ENCODE peak calls at places on chromosomes 6 and 20, in six cellular contexts. One of them, this sample, is unnamed. For H3K36me3, the result is how much of the 10 kb centered on the place peaks cover.

GRCh38 chr6:152071843-152072242 is 264.4 kb downstream of the ESR1 start:
- DNase-seq in neuronal stem cell: no peak
- DNase-seq in mammary epithelial cell: no peak
- DNase-seq in psoas muscle: no peak
- DNase-seq in lung: no peak
- DNase-seq in fibroblast of lung: no peak
- DNase-seq in this sample: no peak

GRCh38 chr20:5001174-5002076 is at the start of gene SLC23A2:
- DNase-seq in neuronal stem cell: no peak
- DNase-seq in mammary epithelial cell: no peak
- DNase-seq in psoas muscle: peak
- DNase-seq in lung: peak
- DNase-seq in fibroblast of lung: peak
- DNase-seq in this sample: peak

GRCh38 chr20:21515300-21516179 is 1.7 kb upstream of the NKX2-2 start:
- DNase-seq in neuronal stem cell: peak
- DNase-seq in mammary epithelial cell: no peak
- DNase-seq in psoas muscle: no peak
- DNase-seq in lung: no peak
- DNase-seq in fibroblast of lung: no peak
- DNase-seq in this sample: no peak

GRCh38 chr6:23692184-23692583 is 433.8 kb upstream of the NRSN1 start:
- DNase-seq in neuronal stem cell: no peak
- DNase-seq in mammary epithelial cell: no peak
- DNase-seq in psoas muscle: no peak
- DNase-seq in lung: no peak
- DNase-seq in fibroblast of lung: no peak
- DNase-seq in this sample: no peak

GRCh38 chr20:22346716-22347115 is 237.7 kb downstream of the FOXA2 start:
- DNase-seq in neuronal stem cell: no peak
- DNase-seq in mammary epithelial cell: peak
- DNase-seq in psoas muscle: no peak
- DNase-seq in lung: no peak
- DNase-seq in fibroblast of lung: no peak
- DNase-seq in this sample: no peak

GRCh38 chr6:142395266-142395665 is 93.5 kb downstream of the ADGRG6 start:
- DNase-seq in neuronal stem cell: no peak
- DNase-seq in mammary epithelial cell: no peak
- DNase-seq in psoas muscle: no peak
- DNase-seq in lung: no peak
- DNase-seq in fibroblast of lung: no peak
- DNase-seq in this sample: no peak

GRCh38 chr20:12594410-12595130 is 414.2 kb upstream of the SPTLC3 start:
- DNase-seq in neuronal stem cell: no peak
- DNase-seq in mammary epithelial cell: no peak
- DNase-seq in psoas muscle: no peak
- DNase-seq in lung: no peak
- DNase-seq in fibroblast of lung: no peak
- DNase-seq in this sample: no peak

GRCh38 chr6:89221971-89222887 is 5.1 kb upstream of the GABRR1 start:
- DNase-seq in neuronal stem cell: no peak
- DNase-seq in mammary epithelial cell: no peak
- DNase-seq in psoas muscle: no peak
- DNase-seq in lung: no peak
- DNase-seq in fibroblast of lung: peak
- DNase-seq in this sample: no peak

GRCh38 chr20:63180541-63181185 is 35.3 kb downstream of the YTHDF1 start:
- DNase-seq in neuronal stem cell: no peak
- DNase-seq in mammary epithelial cell: no peak
- DNase-seq in psoas muscle: peak
- DNase-seq in lung: no peak
- DNase-seq in fibroblast of lung: no peak
- DNase-seq in this sample: no peak

GRCh38 chr6:75624988-75625387 is 23.3 kb downstream of the SENP6 start:
- DNase-seq in neuronal stem cell: no peak
- DNase-seq in mammary epithelial cell: no peak
- DNase-seq in psoas muscle: no peak
- DNase-seq in lung: no peak
- DNase-seq in fibroblast of lung: no peak
- DNase-seq in this sample: no peak
- H3K36me3 ChIP-seq in neuronal stem cell: under half
- H3K36me3 ChIP-seq in mammary epithelial cell: under half
- H3K36me3 ChIP-seq in psoas muscle: under half
- H3K36me3 ChIP-seq in lung: under half
- H3K36me3 ChIP-seq in fibroblast of lung: under half
- H3K36me3 ChIP-seq in this sample: half or more

GRCh38 chr6:150881911-150882481 is 16.5 kb downstream of the MTHFD1L start:
- DNase-seq in neuronal stem cell: peak
- DNase-seq in mammary epithelial cell: peak
- DNase-seq in psoas muscle: no peak
- DNase-seq in lung: no peak
- DNase-seq in fibroblast of lung: peak
- DNase-seq in this sample: no peak

GRCh38 chr6:150876598-150876997 is 11.1 kb downstream of the MTHFD1L start:
- DNase-seq in neuronal stem cell: no peak
- DNase-seq in mammary epithelial cell: no peak
- DNase-seq in psoas muscle: peak
- DNase-seq in lung: no peak
- DNase-seq in fibroblast of lung: peak
- DNase-seq in this sample: no peak

GRCh38 chr6:150880336-150880735 is 14.8 kb downstream of the MTHFD1L start:
- DNase-seq in neuronal stem cell: no peak
- DNase-seq in mammary epithelial cell: no peak
- DNase-seq in psoas muscle: no peak
- DNase-seq in lung: no peak
- DNase-seq in fibroblast of lung: no peak
- DNase-seq in this sample: no peak

GRCh38 chr6:150877928-150878327 is 12.4 kb downstream of the MTHFD1L start:
- DNase-seq in neuronal stem cell: no peak
- DNase-seq in mammary epithelial cell: no peak
- DNase-seq in psoas muscle: no peak
- DNase-seq in lung: no peak
- DNase-seq in fibroblast of lung: no peak
- DNase-seq in this sample: no peak

DNA sequence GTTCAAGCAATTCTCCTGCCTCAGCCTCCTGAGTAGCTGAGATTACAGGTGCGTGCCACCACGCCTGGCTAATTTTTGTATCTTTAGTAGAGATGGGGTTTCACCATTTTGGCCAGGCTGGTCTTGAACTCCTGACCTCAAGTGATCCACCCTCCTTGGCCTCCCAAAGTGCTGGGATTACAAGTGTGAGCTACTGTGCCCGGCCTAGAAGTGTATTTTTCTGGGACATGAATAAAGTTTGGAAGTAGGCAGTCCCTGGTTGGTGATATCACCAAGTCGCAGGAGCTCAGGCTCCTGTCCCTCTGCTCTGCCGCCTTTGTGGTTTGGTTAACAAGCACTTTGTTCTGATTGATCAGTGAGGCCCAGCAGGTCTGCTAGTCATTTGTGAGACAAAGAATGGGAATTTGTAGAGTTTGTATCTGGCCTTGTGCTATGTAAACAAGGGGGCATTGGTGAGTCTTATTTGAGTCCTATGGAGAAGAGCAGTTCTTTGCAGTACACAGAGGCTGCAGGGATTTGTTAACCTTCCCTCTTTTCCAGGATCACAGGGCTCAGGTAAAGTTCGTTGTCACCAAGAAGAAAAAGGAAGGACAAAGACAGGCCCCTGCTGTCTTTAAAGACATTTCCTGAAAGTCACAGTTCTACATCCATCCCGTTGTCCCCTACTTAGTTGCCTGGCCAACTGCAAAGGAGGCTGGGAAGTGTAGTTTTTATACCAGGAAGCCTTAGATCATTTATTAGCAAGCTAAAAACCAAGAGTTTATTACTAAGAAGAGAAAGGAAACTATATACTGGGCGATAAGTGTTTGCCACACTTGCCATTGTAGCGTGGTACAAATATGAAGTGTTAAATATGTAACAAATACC is 13.1 kb downstream of the MTHFD1L start:
- DNase-seq in neuronal stem cell: no peak
- DNase-seq in mammary epithelial cell: no peak
- DNase-seq in psoas muscle: no peak
- DNase-seq in lung: no peak
- DNase-seq in fibroblast of lung: no peak
- DNase-seq in this sample: no peak
- H3K4me3 ChIP-seq in neuronal stem cell: no peak
- H3K4me3 ChIP-seq in mammary epithelial cell: no peak
- H3K4me3 ChIP-seq in psoas muscle: no peak
- H3K4me3 ChIP-seq in lung: no peak
- H3K4me3 ChIP-seq in fibroblast of lung: no peak
- H3K4me3 ChIP-seq in this sample: no peak

DNA sequence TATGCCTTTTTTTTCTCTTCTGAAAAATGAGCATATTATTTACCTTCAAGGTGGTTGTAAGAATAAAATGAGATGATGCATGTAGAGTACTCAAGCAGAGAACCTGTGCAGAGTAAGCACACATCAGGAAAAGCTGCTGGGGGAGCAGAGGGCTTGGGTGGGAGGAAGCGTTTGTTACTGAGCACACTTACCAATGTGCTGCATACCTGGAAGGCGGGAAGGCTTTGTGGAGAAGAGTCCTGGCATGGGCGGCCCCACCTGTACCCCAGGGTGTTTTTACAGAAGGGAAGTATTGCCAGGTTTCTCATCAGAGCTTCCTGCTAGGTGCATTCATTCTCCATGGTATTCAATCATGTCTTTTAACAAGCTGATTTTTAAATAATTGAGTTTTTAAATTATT is 52.9 kb downstream of the CSE1L start:
- DNase-seq in neuronal stem cell: no peak
- DNase-seq in mammary epithelial cell: no peak
- DNase-seq in psoas muscle: no peak
- DNase-seq in lung: no peak
- DNase-seq in fibroblast of lung: no peak
- DNase-seq in this sample: no peak
- H3K36me3 ChIP-seq in neuronal stem cell: under half
- H3K36me3 ChIP-seq in mammary epithelial cell: under half
- H3K36me3 ChIP-seq in psoas muscle: under half
- H3K36me3 ChIP-seq in lung: under half
- H3K36me3 ChIP-seq in fibroblast of lung: under half
- H3K36me3 ChIP-seq in this sample: half or more

GRCh38 chr6:100592929-100593328 is 128.2 kb upstream of the SIM1 start:
- DNase-seq in neuronal stem cell: no peak
- DNase-seq in mammary epithelial cell: no peak
- DNase-seq in psoas muscle: no peak
- DNase-seq in lung: no peak
- DNase-seq in fibroblast of lung: no peak
- DNase-seq in this sample: no peak
- H3K4me3 ChIP-seq in neuronal stem cell: no peak
- H3K4me3 ChIP-seq in mammary epithelial cell: no peak
- H3K4me3 ChIP-seq in psoas muscle: no peak
- H3K4me3 ChIP-seq in lung: no peak
- H3K4me3 ChIP-seq in fibroblast of lung: no peak
- H3K4me3 ChIP-seq in this sample: no peak

GRCh38 chr20:17629025-17629424 is 53.0 kb downstream of the RRBP1 start:
- DNase-seq in neuronal stem cell: no peak
- DNase-seq in mammary epithelial cell: no peak
- DNase-seq in psoas muscle: no peak
- DNase-seq in lung: no peak
- DNase-seq in fibroblast of lung: no peak
- DNase-seq in this sample: no peak

GRCh38 chr20:17626217-17627007 is 55.6 kb downstream of the RRBP1 start:
- DNase-seq in neuronal stem cell: no peak
- DNase-seq in mammary epithelial cell: no peak
- DNase-seq in psoas muscle: peak
- DNase-seq in lung: no peak
- DNase-seq in fibroblast of lung: no peak
- DNase-seq in this sample: no peak

GRCh38 chr20:17625246-17626051 is 55.6 kb downstream of the DSTN start:
- DNase-seq in neuronal stem cell: no peak
- DNase-seq in mammary epithelial cell: no peak
- DNase-seq in psoas muscle: peak
- DNase-seq in lung: no peak
- DNase-seq in fibroblast of lung: no peak
- DNase-seq in this sample: no peak

GRCh38 chr20:17628101-17628841 is 53.8 kb downstream of the RRBP1 start:
- DNase-seq in neuronal stem cell: no peak
- DNase-seq in mammary epithelial cell: no peak
- DNase-seq in psoas muscle: peak
- DNase-seq in lung: no peak
- DNase-seq in fibroblast of lung: no peak
- DNase-seq in this sample: no peak

GRCh38 chr20:17627101-17627950 is 54.7 kb downstream of the RRBP1 start:
- DNase-seq in neuronal stem cell: no peak
- DNase-seq in mammary epithelial cell: no peak
- DNase-seq in psoas muscle: peak
- DNase-seq in lung: no peak
- DNase-seq in fibroblast of lung: no peak
- DNase-seq in this sample: no peak
- H3K36me3 ChIP-seq in neuronal stem cell: under half
- H3K36me3 ChIP-seq in mammary epithelial cell: under half
- H3K36me3 ChIP-seq in psoas muscle: under half
- H3K36me3 ChIP-seq in lung: half or more
- H3K36me3 ChIP-seq in fibroblast of lung: half or more
- H3K36me3 ChIP-seq in this sample: under half

GRCh38 chr6:45555981-45556771 is 178.4 kb upstream of the SUPT3H start:
- DNase-seq in neuronal stem cell: no peak
- DNase-seq in mammary epithelial cell: no peak
- DNase-seq in psoas muscle: no peak
- DNase-seq in lung: no peak
- DNase-seq in fibroblast of lung: peak
- DNase-seq in this sample: no peak
- H3K4me3 ChIP-seq in neuronal stem cell: no peak
- H3K4me3 ChIP-seq in mammary epithelial cell: no peak
- H3K4me3 ChIP-seq in psoas muscle: peak
- H3K4me3 ChIP-seq in lung: no peak
- H3K4me3 ChIP-seq in fibroblast of lung: peak
- H3K4me3 ChIP-seq in this sample: no peak

GRCh38 chr6:42726485-42727083 is 4.2 kb upstream of the PRPH2 start:
- DNase-seq in neuronal stem cell: peak
- DNase-seq in mammary epithelial cell: peak
- DNase-seq in psoas muscle: peak
- DNase-seq in lung: peak
- DNase-seq in fibroblast of lung: peak
- DNase-seq in this sample: peak
- H3K36me3 ChIP-seq in neuronal stem cell: under half
- H3K36me3 ChIP-seq in mammary epithelial cell: under half
- H3K36me3 ChIP-seq in psoas muscle: under half
- H3K36me3 ChIP-seq in lung: under half
- H3K36me3 ChIP-seq in fibroblast of lung: under half
- H3K36me3 ChIP-seq in this sample: under half